ENCODE peak calls at places on chromosomes 16 and 17, in seven cellular contexts. One of them, this sample, is unnamed.
A peak's percentile ranks its signal among the peaks of the same experiment; 100 is the strongest.

GRCh38 chr16:70793851-70794502 is 7.0 kb downstream of the VAC14 start:
- DNase-seq in activated CD8-positive, alpha-beta T cell treated with anti-CD3 and anti-CD28 coated beads for 36 hours: no peak
- DNase-seq in heart right ventricle: no peak
- DNase-seq in upper lobe of right lung: no peak
- DNase-seq in PC-9: no peak
- DNase-seq in neural crest cell: no peak
- DNase-seq in adrenal gland: no peak
- DNase-seq in this sample: no peak

GRCh38 chr16:66741131-66741900 is 10.1 kb downstream of the DYNC1LI2 start:
- DNase-seq in activated CD8-positive, alpha-beta T cell treated with anti-CD3 and anti-CD28 coated beads for 36 hours: no peak
- DNase-seq in heart right ventricle: peak; percentile 82
- DNase-seq in upper lobe of right lung: peak; percentile 83
- DNase-seq in PC-9: peak; percentile 80
- DNase-seq in neural crest cell: peak; percentile 50
- DNase-seq in adrenal gland: peak; percentile 95
- DNase-seq in this sample: no peak

GRCh38 chr16:49560018-49560830 is 186.6 kb downstream of the C16orf78 start:
- DNase-seq in activated CD8-positive, alpha-beta T cell treated with anti-CD3 and anti-CD28 coated beads for 36 hours: no peak
- DNase-seq in heart right ventricle: no peak
- DNase-seq in upper lobe of right lung: no peak
- DNase-seq in PC-9: no peak
- DNase-seq in neural crest cell: no peak
- DNase-seq in adrenal gland: no peak
- DNase-seq in this sample: no peak

GRCh38 chr16:14249291-14250032 is 178.3 kb downstream of the MRTFB start:
- DNase-seq in activated CD8-positive, alpha-beta T cell treated with anti-CD3 and anti-CD28 coated beads for 36 hours: peak; percentile 66
- DNase-seq in heart right ventricle: no peak
- DNase-seq in upper lobe of right lung: no peak
- DNase-seq in PC-9: peak; percentile 55
- DNase-seq in neural crest cell: peak; percentile 44
- DNase-seq in adrenal gland: peak; percentile 42
- DNase-seq in this sample: no peak

GRCh38 chr17:80545499-80545826 is 825 bp downstream of the RPTOR start:
- DNase-seq in activated CD8-positive, alpha-beta T cell treated with anti-CD3 and anti-CD28 coated beads for 36 hours: no peak
- DNase-seq in heart right ventricle: no peak
- DNase-seq in upper lobe of right lung: no peak
- DNase-seq in PC-9: no peak
- DNase-seq in neural crest cell: no peak
- DNase-seq in adrenal gland: no peak
- DNase-seq in this sample: no peak

GRCh38 chr16:28267356-28267755 is 25.0 kb upstream of the SBK1 start:
- DNase-seq in activated CD8-positive, alpha-beta T cell treated with anti-CD3 and anti-CD28 coated beads for 36 hours: no peak
- DNase-seq in heart right ventricle: no peak
- DNase-seq in upper lobe of right lung: no peak
- DNase-seq in PC-9: no peak
- DNase-seq in neural crest cell: no peak
- DNase-seq in adrenal gland: no peak
- DNase-seq in this sample: no peak

GRCh38 chr17:79925242-79925957 is 86.2 kb upstream of the CBX4 start:
- DNase-seq in activated CD8-positive, alpha-beta T cell treated with anti-CD3 and anti-CD28 coated beads for 36 hours: no peak
- DNase-seq in heart right ventricle: peak; percentile 58
- DNase-seq in upper lobe of right lung: peak; percentile 92
- DNase-seq in PC-9: peak; percentile 86
- DNase-seq in neural crest cell: no peak
- DNase-seq in adrenal gland: peak; percentile 82
- DNase-seq in this sample: no peak

GRCh38 chr17:12180644-12181261 is 160.1 kb downstream of the MAP2K4 start:
- DNase-seq in activated CD8-positive, alpha-beta T cell treated with anti-CD3 and anti-CD28 coated beads for 36 hours: peak; percentile 47
- DNase-seq in heart right ventricle: no peak
- DNase-seq in upper lobe of right lung: no peak
- DNase-seq in PC-9: peak; percentile 25
- DNase-seq in neural crest cell: peak; percentile 39
- DNase-seq in adrenal gland: peak; percentile 28
- DNase-seq in this sample: peak; percentile 19

GRCh38 chr17:72465191-72466024 is 344.6 kb downstream of the SOX9 start:
- DNase-seq in activated CD8-positive, alpha-beta T cell treated with anti-CD3 and anti-CD28 coated beads for 36 hours: no peak
- DNase-seq in heart right ventricle: no peak
- DNase-seq in upper lobe of right lung: no peak
- DNase-seq in PC-9: peak; percentile 92
- DNase-seq in neural crest cell: no peak
- DNase-seq in adrenal gland: no peak
- DNase-seq in this sample: no peak

GRCh38 chr17:77959216-77959925 is 868 bp downstream of the TNRC6C start:
- DNase-seq in activated CD8-positive, alpha-beta T cell treated with anti-CD3 and anti-CD28 coated beads for 36 hours: peak; percentile 55
- DNase-seq in heart right ventricle: peak; percentile 26
- DNase-seq in upper lobe of right lung: no peak
- DNase-seq in PC-9: no peak
- DNase-seq in neural crest cell: no peak
- DNase-seq in adrenal gland: peak; percentile 22
- DNase-seq in this sample: no peak

GRCh38 chr16:3490911-3491629 is 4.2 kb downstream of the C16orf90 start:
- DNase-seq in activated CD8-positive, alpha-beta T cell treated with anti-CD3 and anti-CD28 coated beads for 36 hours: peak; percentile 27
- DNase-seq in heart right ventricle: no peak
- DNase-seq in upper lobe of right lung: no peak
- DNase-seq in PC-9: no peak
- DNase-seq in neural crest cell: no peak
- DNase-seq in adrenal gland: no peak
- DNase-seq in this sample: no peak

GRCh38 chr17:29659155-29659554 is 36.4 kb upstream of the CORO6 start:
- DNase-seq in activated CD8-positive, alpha-beta T cell treated with anti-CD3 and anti-CD28 coated beads for 36 hours: peak; percentile 40
- DNase-seq in heart right ventricle: no peak
- DNase-seq in upper lobe of right lung: no peak
- DNase-seq in PC-9: no peak
- DNase-seq in neural crest cell: no peak
- DNase-seq in adrenal gland: no peak
- DNase-seq in this sample: no peak

GRCh38 chr17:80584171-80584905 is 39.7 kb downstream of the RPTOR start:
- DNase-seq in activated CD8-positive, alpha-beta T cell treated with anti-CD3 and anti-CD28 coated beads for 36 hours: no peak
- DNase-seq in heart right ventricle: no peak
- DNase-seq in upper lobe of right lung: no peak
- DNase-seq in PC-9: no peak
- DNase-seq in neural crest cell: no peak
- DNase-seq in adrenal gland: no peak
- DNase-seq in this sample: no peak

GRCh38 chr16:69187891-69188451 is 1.0 kb downstream of the SNTB2 start:
- DNase-seq in activated CD8-positive, alpha-beta T cell treated with anti-CD3 and anti-CD28 coated beads for 36 hours: peak; percentile 51
- DNase-seq in heart right ventricle: peak; percentile 54
- DNase-seq in upper lobe of right lung: peak; percentile 75
- DNase-seq in PC-9: peak; percentile 34
- DNase-seq in neural crest cell: peak; percentile 30
- DNase-seq in adrenal gland: peak; percentile 49
- DNase-seq in this sample: no peak

GRCh38 chr17:20051624-20052023 is 42.5 kb downstream of the SPECC1 start:
- DNase-seq in activated CD8-positive, alpha-beta T cell treated with anti-CD3 and anti-CD28 coated beads for 36 hours: no peak
- DNase-seq in heart right ventricle: no peak
- DNase-seq in upper lobe of right lung: no peak
- DNase-seq in PC-9: no peak
- DNase-seq in neural crest cell: no peak
- DNase-seq in adrenal gland: no peak
- DNase-seq in this sample: no peak

GRCh38 chr17:40794466-40794865 is 5.3 kb downstream of the KRT28 start:
- DNase-seq in activated CD8-positive, alpha-beta T cell treated with anti-CD3 and anti-CD28 coated beads for 36 hours: no peak
- DNase-seq in heart right ventricle: no peak
- DNase-seq in upper lobe of right lung: no peak
- DNase-seq in PC-9: no peak
- DNase-seq in neural crest cell: no peak
- DNase-seq in adrenal gland: no peak
- DNase-seq in this sample: no peak

GRCh38 chr16:24800586-24800985 is 45.2 kb upstream of the SLC5A11 start:
- DNase-seq in activated CD8-positive, alpha-beta T cell treated with anti-CD3 and anti-CD28 coated beads for 36 hours: no peak
- DNase-seq in heart right ventricle: no peak
- DNase-seq in upper lobe of right lung: no peak
- DNase-seq in PC-9: peak; percentile 26
- DNase-seq in neural crest cell: no peak
- DNase-seq in adrenal gland: no peak
- DNase-seq in this sample: no peak

GRCh38 chr16:25493136-25493811 is 198.5 kb upstream of the HS3ST4 start:
- DNase-seq in activated CD8-positive, alpha-beta T cell treated with anti-CD3 and anti-CD28 coated beads for 36 hours: no peak
- DNase-seq in heart right ventricle: no peak
- DNase-seq in upper lobe of right lung: no peak
- DNase-seq in PC-9: no peak
- DNase-seq in neural crest cell: no peak
- DNase-seq in adrenal gland: peak; percentile 43
- DNase-seq in this sample: no peak

GRCh38 chr16:72947379-72948237 is 100.3 kb downstream of the ZFHX3 start:
- DNase-seq in activated CD8-positive, alpha-beta T cell treated with anti-CD3 and anti-CD28 coated beads for 36 hours: no peak
- DNase-seq in heart right ventricle: no peak
- DNase-seq in upper lobe of right lung: no peak
- DNase-seq in PC-9: no peak
- DNase-seq in neural crest cell: no peak
- DNase-seq in adrenal gland: peak; percentile 87
- DNase-seq in this sample: no peak

GRCh38 chr16:66604376-66605176 is at the start of gene CMTM3:
- DNase-seq in activated CD8-positive, alpha-beta T cell treated with anti-CD3 and anti-CD28 coated beads for 36 hours: peak; percentile 82
- DNase-seq in heart right ventricle: peak; percentile 76
- DNase-seq in upper lobe of right lung: peak; percentile 87
- DNase-seq in PC-9: peak; percentile 62
- DNase-seq in neural crest cell: peak; percentile 83
- DNase-seq in adrenal gland: peak; percentile 52
- DNase-seq in this sample: peak; percentile 38

GRCh38 chr16:83967838-83968482 is at the start of gene NECAB2:
- DNase-seq in activated CD8-positive, alpha-beta T cell treated with anti-CD3 and anti-CD28 coated beads for 36 hours: peak; percentile 54
- DNase-seq in heart right ventricle: peak; percentile 62
- DNase-seq in upper lobe of right lung: no peak
- DNase-seq in PC-9: no peak
- DNase-seq in neural crest cell: peak; percentile 60
- DNase-seq in adrenal gland: no peak
- DNase-seq in this sample: peak; percentile 62
- TF ChIP-seq CTCF in activated CD8-positive, alpha-beta T cell treated with anti-CD3 and anti-CD28 coated beads for 36 hours: peak; percentile 46
- TF ChIP-seq CTCF in heart right ventricle: peak; percentile 50
- TF ChIP-seq CTCF in upper lobe of right lung: peak; percentile 56
- TF ChIP-seq CTCF in PC-9: no peak
- TF ChIP-seq CTCF in neural crest cell: peak; percentile 76
- TF ChIP-seq CTCF in adrenal gland: peak; percentile 70
- TF ChIP-seq CTCF in this sample: peak; percentile 64

DNA sequence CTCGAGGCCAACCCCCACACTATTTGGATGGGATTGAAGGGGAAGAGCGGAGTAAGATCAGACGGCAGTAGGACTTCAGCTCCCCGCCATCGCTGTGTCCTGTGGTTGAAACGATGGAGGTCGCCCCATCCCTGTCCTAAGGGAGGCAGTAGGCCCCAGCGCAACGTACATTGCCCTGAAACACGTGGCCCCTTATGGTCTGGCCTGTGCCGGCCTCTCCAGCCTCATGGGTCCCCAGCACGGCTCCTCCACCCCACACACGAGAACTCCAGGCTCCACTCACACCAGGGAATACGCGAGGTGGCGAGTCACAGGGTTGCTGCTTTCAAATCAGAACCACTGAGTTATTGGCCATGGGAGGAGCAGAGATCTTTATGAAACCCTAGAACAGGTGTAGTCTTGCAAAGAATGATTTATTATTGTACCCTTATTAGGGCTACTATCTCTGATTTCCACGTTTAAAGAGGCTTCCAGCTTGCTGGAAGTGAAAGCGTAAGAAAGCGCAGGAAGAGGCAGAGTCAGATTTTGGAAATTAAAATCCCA is 669 bp upstream of the DCTPP1 start:
- DNase-seq in activated CD8-positive, alpha-beta T cell treated with anti-CD3 and anti-CD28 coated beads for 36 hours: no peak
- DNase-seq in heart right ventricle: peak; percentile 24
- DNase-seq in upper lobe of right lung: no peak
- DNase-seq in PC-9: no peak
- DNase-seq in neural crest cell: no peak
- DNase-seq in adrenal gland: no peak
- DNase-seq in this sample: no peak
- TF ChIP-seq CTCF in activated CD8-positive, alpha-beta T cell treated with anti-CD3 and anti-CD28 coated beads for 36 hours: peak; percentile 39
- TF ChIP-seq CTCF in heart right ventricle: no peak
- TF ChIP-seq CTCF in upper lobe of right lung: no peak
- TF ChIP-seq CTCF in PC-9: peak; percentile 31
- TF ChIP-seq CTCF in neural crest cell: peak; percentile 43
- TF ChIP-seq CTCF in adrenal gland: peak; percentile 35
- TF ChIP-seq CTCF in this sample: no peak

DNA sequence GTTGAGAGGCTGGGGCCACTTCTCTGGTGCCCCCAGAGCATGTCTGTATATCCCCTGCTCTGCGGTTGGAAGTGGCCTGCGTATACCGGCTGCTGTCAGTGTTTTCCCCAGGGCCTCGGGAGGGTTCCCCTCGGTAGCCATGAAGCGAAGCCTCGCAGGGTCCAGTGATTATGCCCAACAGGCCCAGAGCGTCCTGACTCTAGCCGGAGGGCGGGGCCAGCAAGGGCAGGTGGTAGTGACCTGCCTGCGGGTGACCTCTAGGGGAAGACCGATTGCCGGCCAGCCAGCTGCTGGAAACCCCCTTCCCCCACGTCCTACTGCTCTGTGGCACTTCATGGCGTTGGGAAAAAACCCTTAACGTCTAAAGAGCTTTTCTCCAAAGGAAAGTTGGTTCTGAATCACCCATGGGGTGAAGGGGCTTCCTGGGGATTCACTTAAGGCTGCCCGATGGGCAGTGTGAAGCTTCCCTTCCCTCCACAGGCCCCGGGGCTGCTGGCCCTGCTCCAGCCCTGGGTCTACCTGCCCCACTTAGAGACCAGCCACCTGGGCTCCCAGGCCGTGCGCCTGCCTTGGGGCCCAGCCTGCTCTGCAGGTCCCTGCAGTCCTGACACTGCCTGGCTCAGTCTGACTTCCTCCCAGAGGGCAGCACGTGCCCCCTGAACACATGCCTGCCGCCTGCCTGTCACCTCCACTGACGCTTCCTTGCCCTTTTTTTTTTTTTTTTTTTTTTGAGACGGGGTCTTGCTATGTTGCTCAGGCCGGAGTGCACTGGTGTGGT is 72.8 kb downstream of the SOCS1 start:
- DNase-seq in activated CD8-positive, alpha-beta T cell treated with anti-CD3 and anti-CD28 coated beads for 36 hours: no peak
- DNase-seq in heart right ventricle: no peak
- DNase-seq in upper lobe of right lung: no peak
- DNase-seq in PC-9: no peak
- DNase-seq in neural crest cell: no peak
- DNase-seq in adrenal gland: no peak
- DNase-seq in this sample: no peak
- TF ChIP-seq CTCF in activated CD8-positive, alpha-beta T cell treated with anti-CD3 and anti-CD28 coated beads for 36 hours: no peak
- TF ChIP-seq CTCF in heart right ventricle: no peak
- TF ChIP-seq CTCF in upper lobe of right lung: no peak
- TF ChIP-seq CTCF in PC-9: no peak
- TF ChIP-seq CTCF in neural crest cell: no peak
- TF ChIP-seq CTCF in adrenal gland: no peak
- TF ChIP-seq CTCF in this sample: no peak

GRCh38 chr17:58694302-58694701 is 1.9 kb downstream of the RAD51C start:
- DNase-seq in activated CD8-positive, alpha-beta T cell treated with anti-CD3 and anti-CD28 coated beads for 36 hours: no peak
- DNase-seq in heart right ventricle: no peak
- DNase-seq in upper lobe of right lung: no peak
- DNase-seq in PC-9: peak; percentile 42
- DNase-seq in neural crest cell: no peak
- DNase-seq in adrenal gland: no peak
- DNase-seq in this sample: no peak

GRCh38 chr17:58691701-58692238 is at the start of gene TEX14:
- DNase-seq in activated CD8-positive, alpha-beta T cell treated with anti-CD3 and anti-CD28 coated beads for 36 hours: no peak
- DNase-seq in heart right ventricle: peak; percentile 15
- DNase-seq in upper lobe of right lung: no peak
- DNase-seq in PC-9: no peak
- DNase-seq in neural crest cell: no peak
- DNase-seq in adrenal gland: no peak
- DNase-seq in this sample: peak; percentile 45

GRCh38 chr17:58693208-58693607 is 806 bp downstream of the RAD51C start:
- DNase-seq in activated CD8-positive, alpha-beta T cell treated with anti-CD3 and anti-CD28 coated beads for 36 hours: no peak
- DNase-seq in heart right ventricle: no peak
- DNase-seq in upper lobe of right lung: no peak
- DNase-seq in PC-9: no peak
- DNase-seq in neural crest cell: no peak
- DNase-seq in adrenal gland: no peak
- DNase-seq in this sample: no peak

GRCh38 chr17:58693751-58694150 is 1.3 kb downstream of the RAD51C start:
- DNase-seq in activated CD8-positive, alpha-beta T cell treated with anti-CD3 and anti-CD28 coated beads for 36 hours: no peak
- DNase-seq in heart right ventricle: no peak
- DNase-seq in upper lobe of right lung: no peak
- DNase-seq in PC-9: no peak
- DNase-seq in neural crest cell: no peak
- DNase-seq in adrenal gland: no peak
- DNase-seq in this sample: no peak

GRCh38 chr17:58692239-58693055 is at the start of gene RAD51C:
- DNase-seq in activated CD8-positive, alpha-beta T cell treated with anti-CD3 and anti-CD28 coated beads for 36 hours: peak; percentile 92
- DNase-seq in heart right ventricle: peak; percentile 87
- DNase-seq in upper lobe of right lung: peak; percentile 94
- DNase-seq in PC-9: peak; percentile 77
- DNase-seq in neural crest cell: peak; percentile 54
- DNase-seq in adrenal gland: peak; percentile 88
- DNase-seq in this sample: peak; percentile 49
- TF ChIP-seq CTCF in activated CD8-positive, alpha-beta T cell treated with anti-CD3 and anti-CD28 coated beads for 36 hours: no peak
- TF ChIP-seq CTCF in heart right ventricle: no peak
- TF ChIP-seq CTCF in upper lobe of right lung: no peak
- TF ChIP-seq CTCF in PC-9: no peak
- TF ChIP-seq CTCF in neural crest cell: no peak
- TF ChIP-seq CTCF in adrenal gland: no peak
- TF ChIP-seq CTCF in this sample: no peak

This sample was measured in D721Med.